ENCODE peak calls at places on chromosomes 1 and 21, in ten cellular contexts. K is CD8-positive, alpha-beta memory T cell; H is hepatocyte; D is iPS DF 6.9; L is neural progenitor cell; U is ovary; J is astrocyte; I is neuronal stem cell; W is bronchial epithelial cell; A is GM23248. F is an unnamed sample. For H3K36me3 and H3K27me3, the result is how much of the 10 kb centered on the place peaks cover.

GRCh38 chr1:150874455-150875196 is 1.8 kb downstream of the ARNT start:
- DNase-seq in K (no peak), H (no peak), I (no peak), U (no peak), J (no peak), L (no peak), W (no peak), D (no peak), A (peak), F (no peak)

GRCh38 chr1:82778612-82779011 is 977.9 kb downstream of the ADGRL2 start:
- DNase-seq in K (no peak), J (no peak), A (peak), L (peak), W (peak), U (no peak), H (peak), D (no peak), I (no peak), F (peak)

GRCh38 chr1:111471012-111471411 is 2.8 kb upstream of the C1orf162 start:
- DNase-seq in D (no peak), K (peak), L (no peak), I (no peak), W (no peak), A (no peak), U (no peak), J (no peak), H (no peak), F (no peak)

GRCh38 chr1:88730132-88730675 is 46.1 kb downstream of the PKN2 start:
- DNase-seq in K (no peak), I (no peak), W (no peak), L (no peak), J (no peak), D (no peak), H (no peak), A (no peak), U (no peak), F (no peak)

GRCh38 chr1:245232936-245233335 is 78.2 kb downstream of the KIF26B start:
- DNase-seq in K (no peak), J (no peak), U (no peak), W (no peak), A (peak), I (no peak), H (no peak), D (no peak), L (peak), F (no peak)

GRCh38 chr1:23960291-23960718 is 677 bp downstream of the PNRC2 start:
- DNase-seq in J (peak), K (no peak), U (no peak), I (no peak), D (no peak), W (peak), L (no peak), H (peak), A (peak), F (no peak)

GRCh38 chr1:177200290-177200689 is 29.5 kb downstream of the BRINP2 start:
- DNase-seq in A (peak), I (no peak), D (no peak), H (no peak), U (no peak), K (no peak), W (peak), L (no peak), J (no peak), F (no peak)

GRCh38 chr21:26844258-26845065 is 747 bp downstream of the ADAMTS1 start:
- DNase-seq in D (no peak), H (peak), J (peak), A (peak), L (peak), W (no peak), K (no peak), I (peak), U (peak), F (peak)

GRCh38 chr1:213914351-213914750 is 73.4 kb upstream of the PROX1 start:
- DNase-seq in I (no peak), A (no peak), W (no peak), L (no peak), D (no peak), K (no peak), U (no peak), H (no peak), J (no peak), F (peak)

GRCh38 chr1:78275906-78276690 is 214.7 kb upstream of the PTGFR start:
- DNase-seq in D (no peak), I (no peak), L (no peak), W (no peak), A (no peak), U (no peak), J (peak), K (no peak), H (no peak), F (no peak)

GRCh38 chr1:60924964-60925798 is 157.2 kb upstream of the NFIA start:
- DNase-seq in W (no peak), D (no peak), A (no peak), U (no peak), J (no peak), H (no peak), L (no peak), I (no peak), K (no peak), F (peak)

GRCh38 chr1:37793773-37794371 is at the start of gene MANEAL:
- DNase-seq in J (peak), I (peak), D (no peak), L (peak), U (peak), A (peak), H (peak), K (no peak), W (peak), F (peak)

GRCh38 chr1:37792943-37793686 is 532 bp upstream of the MANEAL start:
- DNase-seq in A (no peak), J (no peak), H (no peak), U (no peak), K (no peak), L (no peak), D (no peak), I (no peak), W (no peak), F (peak)

GRCh38 chr1:37797750-37798345 is 4.2 kb downstream of the MANEAL start:
- DNase-seq in L (no peak), I (no peak), J (peak), K (no peak), D (no peak), H (no peak), W (no peak), U (no peak), A (peak), F (no peak)

GRCh38 chr1:37794372-37795339 is 1.0 kb downstream of the MANEAL start:
- DNase-seq in A (no peak), H (no peak), I (no peak), J (no peak), W (no peak), L (peak), K (no peak), D (no peak), U (no peak), F (peak)

GRCh38 chr1:37795340-37796110 is 1.9 kb downstream of the MANEAL start:
- DNase-seq in U (peak), L (peak), K (no peak), D (peak), W (peak), J (peak), A (peak), I (peak), H (peak), F (peak)
- H3K4me3 ChIP-seq in U (no peak), L (no peak), K (no peak), D (no peak), W (no peak), J (no peak), A (no peak), I (peak), H (no peak), F (peak)

GRCh38 chr1:43404353-43404752 is 14.7 kb downstream of the SZT2 start:
- DNase-seq in J (no peak), W (no peak), D (no peak), I (no peak), U (no peak), H (no peak), L (no peak), K (no peak), A (no peak), F (no peak)
- H3K36me3 ChIP-seq in J (under half), W (under half), D (under half), I (half or more), U (under half), H (under half), L (under half), K (under half), A (under half), F (under half)

DNA sequence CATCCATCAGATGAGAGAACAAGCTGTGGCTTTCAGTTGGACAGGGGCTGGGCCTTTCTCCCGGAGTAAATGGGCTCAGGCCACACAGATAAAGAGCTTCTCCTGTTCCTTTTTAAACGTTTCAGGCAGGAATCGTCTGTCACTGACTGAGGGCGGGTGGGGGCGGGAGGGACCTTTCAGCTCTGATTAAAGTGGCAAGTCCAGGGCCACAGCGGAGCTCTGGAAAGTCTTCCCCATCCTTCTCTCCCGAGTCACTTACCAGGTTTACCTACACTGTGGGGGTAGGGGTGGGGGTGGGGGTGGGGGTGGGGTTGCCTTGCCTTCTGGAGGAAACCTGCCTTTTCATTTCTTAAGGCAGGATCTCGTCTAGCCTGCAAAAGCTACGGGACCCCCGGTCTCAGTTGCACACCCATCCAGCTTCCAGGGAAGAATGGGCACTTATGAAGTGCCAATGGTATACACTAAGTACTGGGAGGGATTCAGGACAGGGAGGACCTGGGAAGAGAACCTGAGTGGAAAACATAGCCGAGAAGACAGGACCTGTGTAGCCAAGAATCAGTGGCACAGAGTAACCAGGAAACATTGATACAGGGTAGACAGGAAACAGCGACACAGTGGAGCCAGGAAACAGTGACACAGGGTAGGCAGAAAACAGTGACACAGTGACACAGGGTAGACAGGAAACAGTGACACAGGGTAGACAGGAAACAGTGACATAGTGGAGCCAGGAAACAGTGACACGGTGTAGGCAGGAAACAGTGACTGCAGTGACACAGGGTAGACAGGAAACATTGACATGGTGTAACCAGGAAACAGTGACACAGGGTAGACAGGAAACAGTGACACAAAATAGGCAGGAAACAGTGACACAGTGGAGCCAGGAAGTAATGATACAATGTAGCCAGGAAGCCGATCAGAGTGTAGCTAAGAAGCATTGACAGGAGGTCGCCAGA is 138.2 kb upstream of the ARHGEF16 start:
- DNase-seq in K (no peak), A (no peak), L (no peak), H (no peak), U (no peak), I (peak), W (no peak), J (no peak), D (no peak), F (peak)
- H3K27me3 ChIP-seq in K (under half), A (under half), L (under half), H (under half), U (under half), I (under half), W (under half), J (under half), D (under half), F (under half)

GRCh38 chr1:2314803-2315710 is 76.3 kb downstream of the MORN1 start:
- DNase-seq in W (no peak), L (peak), H (peak), I (peak), A (peak), K (peak), D (no peak), J (no peak), U (peak), F (peak)
- H3K4me3 ChIP-seq in W (peak), L (peak), H (peak), I (peak), A (peak), K (peak), D (peak), J (no peak), U (peak), F (peak)